ENCODE peak calls at places on chromosome 11, in ten cellular contexts. One of them, this sample, is unnamed.

GRCh38 chr11:128488471-128488870 is 98.9 kb downstream of the ETS1 start:
- DNase-seq in prostate gland: no peak
- DNase-seq in lower lobe of right lung: no peak
- DNase-seq in left lung: no peak
- DNase-seq in brain microvascular endothelial cell: peak
- DNase-seq in mammary epithelial cell: peak
- DNase-seq in SK-N-SH: no peak
- DNase-seq in WTC11: no peak
- DNase-seq in progenitor cell of endocrine pancreas: no peak
- DNase-seq in adrenal gland: no peak
- DNase-seq in this sample: peak

GRCh38 chr11:3088806-3089205 is 31.6 kb upstream of the CARS1 start:
- DNase-seq in WTC11: no peak
- DNase-seq in brain microvascular endothelial cell: no peak
- DNase-seq in left lung: no peak
- DNase-seq in mammary epithelial cell: no peak
- DNase-seq in adrenal gland: no peak
- DNase-seq in prostate gland: no peak
- DNase-seq in lower lobe of right lung: no peak
- DNase-seq in SK-N-SH: no peak
- DNase-seq in progenitor cell of endocrine pancreas: no peak
- DNase-seq in this sample: no peak

GRCh38 chr11:44593194-44593593 is 27.7 kb downstream of the CD82 start:
- DNase-seq in lower lobe of right lung: no peak
- DNase-seq in progenitor cell of endocrine pancreas: no peak
- DNase-seq in adrenal gland: no peak
- DNase-seq in SK-N-SH: peak
- DNase-seq in prostate gland: no peak
- DNase-seq in WTC11: no peak
- DNase-seq in left lung: no peak
- DNase-seq in brain microvascular endothelial cell: no peak
- DNase-seq in mammary epithelial cell: peak
- DNase-seq in this sample: no peak

GRCh38 chr11:20647976-20648565 is 21.3 kb upstream of the NELL1 start:
- DNase-seq in brain microvascular endothelial cell: peak
- DNase-seq in WTC11: peak
- DNase-seq in adrenal gland: peak
- DNase-seq in mammary epithelial cell: peak
- DNase-seq in progenitor cell of endocrine pancreas: peak
- DNase-seq in lower lobe of right lung: no peak
- DNase-seq in SK-N-SH: peak
- DNase-seq in left lung: no peak
- DNase-seq in prostate gland: peak
- DNase-seq in this sample: peak

GRCh38 chr11:79198898-79199250 is 242.0 kb downstream of the TENM4 start:
- DNase-seq in SK-N-SH: no peak
- DNase-seq in progenitor cell of endocrine pancreas: no peak
- DNase-seq in adrenal gland: no peak
- DNase-seq in WTC11: no peak
- DNase-seq in brain microvascular endothelial cell: peak
- DNase-seq in mammary epithelial cell: peak
- DNase-seq in prostate gland: no peak
- DNase-seq in lower lobe of right lung: no peak
- DNase-seq in left lung: no peak
- DNase-seq in this sample: no peak

GRCh38 chr11:30631148-30631547 is 45.0 kb upstream of the MPPED2 start:
- DNase-seq in left lung: no peak
- DNase-seq in prostate gland: no peak
- DNase-seq in mammary epithelial cell: no peak
- DNase-seq in WTC11: no peak
- DNase-seq in SK-N-SH: no peak
- DNase-seq in adrenal gland: no peak
- DNase-seq in progenitor cell of endocrine pancreas: no peak
- DNase-seq in lower lobe of right lung: no peak
- DNase-seq in brain microvascular endothelial cell: no peak
- DNase-seq in this sample: no peak

GRCh38 chr11:36509265-36509664 is 807 bp downstream of the TRAF6 start:
- DNase-seq in mammary epithelial cell: peak
- DNase-seq in adrenal gland: peak
- DNase-seq in SK-N-SH: peak
- DNase-seq in prostate gland: no peak
- DNase-seq in WTC11: no peak
- DNase-seq in left lung: peak
- DNase-seq in brain microvascular endothelial cell: peak
- DNase-seq in progenitor cell of endocrine pancreas: no peak
- DNase-seq in lower lobe of right lung: no peak
- DNase-seq in this sample: peak

GRCh38 chr11:41309111-41309522 is 150.3 kb downstream of the LRRC4C start:
- DNase-seq in progenitor cell of endocrine pancreas: no peak
- DNase-seq in WTC11: no peak
- DNase-seq in mammary epithelial cell: no peak
- DNase-seq in SK-N-SH: peak
- DNase-seq in adrenal gland: no peak
- DNase-seq in prostate gland: no peak
- DNase-seq in lower lobe of right lung: no peak
- DNase-seq in brain microvascular endothelial cell: no peak
- DNase-seq in left lung: no peak
- DNase-seq in this sample: no peak

GRCh38 chr11:81005595-81005994 is 1564.8 kb upstream of the TENM4 start:
- DNase-seq in lower lobe of right lung: no peak
- DNase-seq in progenitor cell of endocrine pancreas: no peak
- DNase-seq in brain microvascular endothelial cell: peak
- DNase-seq in adrenal gland: no peak
- DNase-seq in left lung: no peak
- DNase-seq in SK-N-SH: no peak
- DNase-seq in WTC11: no peak
- DNase-seq in mammary epithelial cell: peak
- DNase-seq in prostate gland: no peak
- DNase-seq in this sample: no peak

GRCh38 chr11:36149538-36150242 is 139.5 kb downstream of the COMMD9 start:
- DNase-seq in progenitor cell of endocrine pancreas: no peak
- DNase-seq in adrenal gland: peak
- DNase-seq in WTC11: peak
- DNase-seq in lower lobe of right lung: peak
- DNase-seq in left lung: peak
- DNase-seq in prostate gland: peak
- DNase-seq in mammary epithelial cell: peak
- DNase-seq in brain microvascular endothelial cell: peak
- DNase-seq in SK-N-SH: peak
- DNase-seq in this sample: peak

GRCh38 chr11:110432713-110433392 is 3.1 kb downstream of the FDX1 start:
- DNase-seq in progenitor cell of endocrine pancreas: no peak
- DNase-seq in prostate gland: no peak
- DNase-seq in brain microvascular endothelial cell: no peak
- DNase-seq in left lung: no peak
- DNase-seq in lower lobe of right lung: no peak
- DNase-seq in adrenal gland: no peak
- DNase-seq in mammary epithelial cell: no peak
- DNase-seq in SK-N-SH: peak
- DNase-seq in WTC11: no peak
- DNase-seq in this sample: no peak
- TF ChIP-seq CTCF in progenitor cell of endocrine pancreas: no peak
- TF ChIP-seq CTCF in prostate gland: no peak
- TF ChIP-seq CTCF in brain microvascular endothelial cell: peak
- TF ChIP-seq CTCF in left lung: no peak
- TF ChIP-seq CTCF in lower lobe of right lung: no peak
- TF ChIP-seq CTCF in adrenal gland: no peak
- TF ChIP-seq CTCF in mammary epithelial cell: no peak
- TF ChIP-seq CTCF in SK-N-SH: no peak
- TF ChIP-seq CTCF in WTC11: no peak
- TF ChIP-seq CTCF in this sample: no peak

GRCh38 chr11:64245797-64246623 is 733 bp downstream of the PPP1R14B start:
- DNase-seq in lower lobe of right lung: peak
- DNase-seq in prostate gland: no peak
- DNase-seq in left lung: peak
- DNase-seq in adrenal gland: peak
- DNase-seq in brain microvascular endothelial cell: peak
- DNase-seq in SK-N-SH: peak
- DNase-seq in mammary epithelial cell: peak
- DNase-seq in progenitor cell of endocrine pancreas: no peak
- DNase-seq in WTC11: no peak
- DNase-seq in this sample: peak

GRCh38 chr11:64247729-64248531 is 1.2 kb upstream of the PPP1R14B start:
- DNase-seq in brain microvascular endothelial cell: no peak
- DNase-seq in prostate gland: no peak
- DNase-seq in progenitor cell of endocrine pancreas: no peak
- DNase-seq in adrenal gland: no peak
- DNase-seq in SK-N-SH: no peak
- DNase-seq in left lung: no peak
- DNase-seq in WTC11: no peak
- DNase-seq in lower lobe of right lung: no peak
- DNase-seq in mammary epithelial cell: no peak
- DNase-seq in this sample: no peak

GRCh38 chr11:64245401-64245796 is 1.3 kb downstream of the PPP1R14B start:
- DNase-seq in mammary epithelial cell: no peak
- DNase-seq in adrenal gland: peak
- DNase-seq in left lung: no peak
- DNase-seq in lower lobe of right lung: no peak
- DNase-seq in prostate gland: no peak
- DNase-seq in progenitor cell of endocrine pancreas: no peak
- DNase-seq in brain microvascular endothelial cell: no peak
- DNase-seq in SK-N-SH: no peak
- DNase-seq in WTC11: no peak
- DNase-seq in this sample: peak

GRCh38 chr11:64248578-64248977 is 1.8 kb upstream of the PPP1R14B start:
- DNase-seq in prostate gland: no peak
- DNase-seq in lower lobe of right lung: no peak
- DNase-seq in WTC11: peak
- DNase-seq in brain microvascular endothelial cell: no peak
- DNase-seq in mammary epithelial cell: no peak
- DNase-seq in progenitor cell of endocrine pancreas: no peak
- DNase-seq in adrenal gland: no peak
- DNase-seq in left lung: no peak
- DNase-seq in SK-N-SH: no peak
- DNase-seq in this sample: no peak

DNA sequence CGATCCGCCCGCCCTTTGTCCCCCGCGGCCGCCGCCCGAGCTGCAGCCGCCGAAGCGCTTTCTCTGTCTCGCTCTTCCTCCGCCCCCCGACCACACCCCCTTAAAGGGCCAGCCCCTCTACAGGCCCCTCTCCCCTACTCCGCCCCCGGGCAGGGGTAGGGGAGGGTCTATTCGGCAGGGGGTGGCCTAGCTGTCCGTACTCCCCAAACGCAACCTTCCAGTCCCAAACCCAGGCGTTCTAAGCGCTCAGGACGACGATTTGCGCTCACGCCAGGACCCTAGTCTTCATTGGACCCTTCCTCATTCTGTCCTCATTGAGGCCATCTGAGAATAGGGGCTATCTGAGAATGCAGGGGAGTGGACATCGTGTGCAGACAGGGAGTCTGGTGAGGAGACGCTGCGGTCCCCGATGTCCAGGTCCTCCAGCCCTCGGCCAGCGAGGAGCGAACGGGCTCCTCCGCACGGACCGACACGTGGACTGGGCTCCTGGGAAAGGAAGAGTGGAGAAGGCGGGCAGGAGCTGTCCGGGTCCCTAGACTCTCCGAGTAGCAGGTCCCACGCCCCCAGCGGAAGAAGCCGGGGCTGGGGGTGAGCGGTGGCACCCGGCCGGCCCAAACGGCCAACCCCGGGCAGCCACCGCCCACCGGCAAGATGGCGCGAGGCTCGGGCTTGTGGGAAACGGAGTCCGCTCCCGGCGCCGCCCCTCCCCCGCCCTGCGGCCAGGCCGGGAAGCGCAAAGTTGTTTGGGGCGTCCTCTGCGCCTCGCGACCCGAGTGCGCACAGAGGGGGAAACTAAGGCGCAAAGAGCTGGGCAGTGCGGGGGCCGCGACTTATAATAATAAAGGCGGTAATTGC is at the start of gene PPP1R14B:
- DNase-seq in WTC11: peak
- DNase-seq in progenitor cell of endocrine pancreas: peak
- DNase-seq in brain microvascular endothelial cell: peak
- DNase-seq in mammary epithelial cell: peak
- DNase-seq in adrenal gland: peak
- DNase-seq in prostate gland: peak
- DNase-seq in lower lobe of right lung: peak
- DNase-seq in left lung: peak
- DNase-seq in SK-N-SH: peak
- DNase-seq in this sample: peak
- TF ChIP-seq CTCF in WTC11: no peak
- TF ChIP-seq CTCF in progenitor cell of endocrine pancreas: peak
- TF ChIP-seq CTCF in brain microvascular endothelial cell: no peak
- TF ChIP-seq CTCF in mammary epithelial cell: no peak
- TF ChIP-seq CTCF in adrenal gland: peak
- TF ChIP-seq CTCF in prostate gland: no peak
- TF ChIP-seq CTCF in lower lobe of right lung: peak
- TF ChIP-seq CTCF in left lung: no peak
- TF ChIP-seq CTCF in SK-N-SH: no peak
- TF ChIP-seq CTCF in this sample: no peak

DNA sequence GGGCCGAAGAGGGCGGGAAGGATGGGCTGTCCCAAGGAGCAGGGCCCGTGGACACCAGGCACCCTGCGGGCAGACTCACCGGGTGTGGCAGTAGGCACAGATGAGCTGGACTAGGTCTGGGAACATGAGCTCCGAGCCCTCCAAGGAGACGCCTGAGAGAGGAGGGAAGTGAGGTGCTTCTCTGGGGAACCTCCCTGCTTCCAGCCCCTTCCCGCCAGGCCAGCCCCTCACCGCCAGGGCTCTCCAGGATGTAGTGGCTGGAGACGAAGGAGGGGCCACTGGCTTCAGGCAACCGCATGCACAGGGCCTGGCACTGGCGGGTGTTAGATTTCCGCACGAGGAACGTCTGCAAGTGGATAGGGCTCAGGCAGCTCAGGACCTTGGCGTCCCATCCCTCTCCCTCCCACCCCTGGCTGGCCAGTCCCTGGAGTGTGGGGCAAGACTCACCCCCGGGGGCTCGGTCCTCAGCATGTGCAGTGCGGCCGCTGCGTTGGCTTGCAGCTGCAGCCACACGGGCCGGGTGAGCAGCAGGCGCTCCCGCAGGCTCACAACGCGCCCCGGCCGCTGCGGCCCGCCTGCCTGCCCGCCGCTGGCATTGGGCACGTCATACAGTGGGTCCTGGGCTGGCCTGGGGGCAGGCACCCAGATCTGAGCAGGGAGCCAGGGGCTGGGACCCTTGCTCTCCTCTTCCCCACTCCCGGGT is 552 bp downstream of the RIN1 start:
- DNase-seq in WTC11: no peak
- DNase-seq in lower lobe of right lung: peak
- DNase-seq in left lung: no peak
- DNase-seq in adrenal gland: peak
- DNase-seq in progenitor cell of endocrine pancreas: no peak
- DNase-seq in SK-N-SH: peak
- DNase-seq in prostate gland: no peak
- DNase-seq in mammary epithelial cell: peak
- DNase-seq in brain microvascular endothelial cell: peak
- DNase-seq in this sample: peak
- TF ChIP-seq CTCF in WTC11: no peak
- TF ChIP-seq CTCF in lower lobe of right lung: no peak
- TF ChIP-seq CTCF in left lung: no peak
- TF ChIP-seq CTCF in adrenal gland: no peak
- TF ChIP-seq CTCF in progenitor cell of endocrine pancreas: no peak
- TF ChIP-seq CTCF in SK-N-SH: no peak
- TF ChIP-seq CTCF in prostate gland: no peak
- TF ChIP-seq CTCF in mammary epithelial cell: no peak
- TF ChIP-seq CTCF in brain microvascular endothelial cell: peak
- TF ChIP-seq CTCF in this sample: no peak

GRCh38 chr11:11618973-11619435 is 2.8 kb downstream of the GALNT18 start:
- DNase-seq in lower lobe of right lung: no peak
- DNase-seq in mammary epithelial cell: no peak
- DNase-seq in left lung: no peak
- DNase-seq in adrenal gland: no peak
- DNase-seq in SK-N-SH: no peak
- DNase-seq in WTC11: peak
- DNase-seq in prostate gland: no peak
- DNase-seq in brain microvascular endothelial cell: no peak
- DNase-seq in progenitor cell of endocrine pancreas: no peak
- DNase-seq in this sample: no peak
- TF ChIP-seq CTCF in lower lobe of right lung: no peak
- TF ChIP-seq CTCF in mammary epithelial cell: no peak
- TF ChIP-seq CTCF in left lung: no peak
- TF ChIP-seq CTCF in adrenal gland: no peak
- TF ChIP-seq CTCF in SK-N-SH: no peak
- TF ChIP-seq CTCF in WTC11: no peak
- TF ChIP-seq CTCF in prostate gland: no peak
- TF ChIP-seq CTCF in brain microvascular endothelial cell: peak
- TF ChIP-seq CTCF in progenitor cell of endocrine pancreas: no peak
- TF ChIP-seq CTCF in this sample: no peak

This sample was measured in activated CD8-positive, alpha-beta T cell treated with anti-CD3 and anti-CD28 coated beads for 36 hours.